ENCODE peak calls at places on chromosomes 13 and 19, in five cellular contexts. H is effector memory CD4-positive, alpha-beta T cell; T is hippocampal formation; W is stimulated activated CD8-positive, alpha-beta memory T cell treated with anti-CD3 and anti-CD28 coated beads, Interleukin-7, amount 100 ng/mL, for 4 hours; I is stimulated activated CD4-positive, alpha-beta T cell treated with anti-CD3 and anti-CD28 coated beads, TNF-alpha, amount 100 ng/mL, for 24 hours. S is an unnamed sample.

GRCh38 chr19:3099347-3100145 is 5.4 kb downstream of the GNA11 start:
- DNase-seq in I (no peak), T (no peak), W (no peak), H (no peak), S (no peak)

GRCh38 chr13:43258771-43259170 is 235.4 kb downstream of the DNAJC15 start:
- DNase-seq in H (no peak), W (no peak), I (no peak), T (no peak), S (no peak)

GRCh38 chr19:575527-576506 is 3.4 kb downstream of the BSG start:
- DNase-seq in T (no peak), H (no peak), W (no peak), I (no peak), S (no peak)

GRCh38 chr19:46134527-46134926 is 10.0 kb upstream of the IGFL3 start:
- DNase-seq in H (no peak), T (no peak), I (no peak), W (no peak), S (no peak)

GRCh38 chr19:48480476-48481190 is 11.5 kb downstream of the CYTH2 start:
- DNase-seq in I (no peak), T (no peak), W (peak; percentile 29), H (peak; percentile 43), S (peak; percentile 59)

GRCh38 chr13:109859898-109860297 is 73.5 kb upstream of the IRS2 start:
- DNase-seq in W (no peak), H (no peak), I (no peak), T (no peak), S (no peak)

GRCh38 chr19:15436012-15436825 is 13.5 kb downstream of the WIZ start:
- DNase-seq in T (no peak), H (no peak), W (no peak), I (no peak), S (no peak)

GRCh38 chr19:17379221-17379631 is 2.1 kb upstream of the PLVAP start:
- DNase-seq in H (no peak), I (no peak), T (no peak), W (no peak), S (no peak)

GRCh38 chr19:9547870-9548269 is 9.4 kb upstream of the ZNF426 start:
- DNase-seq in H (no peak), W (no peak), I (no peak), T (no peak), S (no peak)

GRCh38 chr19:12997225-12997966 is 2.1 kb downstream of the NFIX start:
- DNase-seq in W (no peak), I (no peak), T (no peak), H (no peak), S (no peak)

GRCh38 chr13:43267916-43268315 is 244.5 kb downstream of the DNAJC15 start:
- DNase-seq in I (no peak), W (no peak), H (no peak), T (no peak), S (no peak)

GRCh38 chr13:40598599-40598998 is 67.8 kb downstream of the FOXO1 start:
- DNase-seq in H (no peak), I (no peak), T (no peak), W (no peak), S (no peak)

GRCh38 chr19:14370169-14370998 is 10.9 kb upstream of the ADGRE5 start:
- DNase-seq in H (peak; percentile 63), T (no peak), W (peak; percentile 56), I (no peak), S (peak; percentile 65)

GRCh38 chr13:26017196-26017921 is 34.5 kb downstream of the SHISA2 start:
- DNase-seq in W (no peak), T (peak; percentile 54), I (no peak), H (no peak), S (no peak)

GRCh38 chr19:23410155-23410554 is 14.9 kb upstream of the ZNF91 start:
- DNase-seq in I (no peak), W (no peak), H (no peak), T (no peak), S (no peak)

S was measured in T-helper 1 cell.